ENCODE peak calls at places on chromosomes 2 and 18, in four cellular contexts. V, Q, Z and J are unnamed samples.
A peak's percentile ranks its signal among the peaks of the same experiment; 100 is the strongest.

GRCh38 chr2:200040831-200041230 is 85.4 kb downstream of the MAIP1 start:
- DNase-seq in V (no peak), Q (no peak), Z (no peak), J (no peak)

GRCh38 chr18:62435435-62436031 is 87.3 kb upstream of the ZCCHC2 start:
- DNase-seq in Q (no peak), Z (no peak), V (no peak), J (no peak)

GRCh38 chr2:192347542-192347941 is 152.8 kb upstream of the TMEFF2 start:
- DNase-seq in Z (no peak), Q (no peak), V (no peak), J (no peak)

GRCh38 chr2:231068525-231069222 is 12.0 kb downstream of the PSMD1 start:
- DNase-seq in V (no peak), Z (no peak), Q (no peak), J (no peak)

GRCh38 chr18:11767935-11768334 is 78.9 kb downstream of the GNAL start:
- DNase-seq in V (no peak), Z (no peak), Q (no peak), J (no peak)

GRCh38 chr2:128187032-128187654 is 96.1 kb downstream of the UGGT1 start:
- DNase-seq in V (no peak), Q (no peak), Z (no peak), J (peak; percentile 75)

GRCh38 chr18:3060667-3061580 is 48.0 kb upstream of the LPIN2 start:
- DNase-seq in Q (no peak), Z (no peak), V (no peak), J (no peak)

GRCh38 chr2:102033028-102033749 is 41.4 kb downstream of the IL1R2 start:
- DNase-seq in V (no peak), Q (no peak), Z (peak; percentile 38), J (no peak)

GRCh38 chr2:173831312-173832229 is 133.6 kb downstream of the SP3 start:
- DNase-seq in V (no peak), Z (peak; percentile 69), Q (peak; percentile 16), J (peak; percentile 19)

GRCh38 chr2:196330645-196331044 is 159.3 kb upstream of the STK17B start:
- DNase-seq in Q (no peak), Z (no peak), V (no peak), J (no peak)

GRCh38 chr2:10360460-10361219 is 57.9 kb downstream of the HPCAL1 start:
- DNase-seq in Q (no peak), Z (no peak), V (no peak), J (no peak)

GRCh38 chr2:12717191-12717987 is 653 bp downstream of the TRIB2 start:
- DNase-seq in V (peak; percentile 40), Z (peak; percentile 70), Q (no peak), J (peak; percentile 47)

GRCh38 chr18:2824865-2825264 is 21.9 kb upstream of the EMILIN2 start:
- DNase-seq in Z (no peak), V (no peak), Q (no peak), J (no peak)